ENCODE peak calls at places on chromosomes 7 and 10, in seven cellular contexts. J is NCI-H69, Z is Karpas-422, O is AG08396, P is SJSA1, V is tibial nerve, H is HCT116. E is an unnamed sample.

GRCh38 chr10:97711640-97712267 is 1.8 kb upstream of the MARVELD1 start:
- DNase-seq in P (no peak), O (no peak), V (no peak), J (no peak), H (no peak), Z (no peak), E (no peak)

GRCh38 chr7:151658778-151659177 is 139.1 kb upstream of the RHEB start:
- DNase-seq in V (no peak), Z (no peak), H (no peak), O (no peak), J (peak), P (no peak), E (no peak)

GRCh38 chr10:71767420-71768035 is 5.8 kb downstream of the VSIR start:
- DNase-seq in H (no peak), J (peak), O (no peak), Z (no peak), V (no peak), P (peak), E (no peak)

GRCh38 chr7:24381919-24382505 is 98.0 kb downstream of the NPY start:
- DNase-seq in V (no peak), J (peak), O (peak), Z (peak), H (peak), P (peak), E (no peak)

GRCh38 chr10:18140149-18140956 is at the start of gene CACNB2:
- DNase-seq in O (peak), P (no peak), H (no peak), J (peak), V (no peak), Z (no peak), E (no peak)

GRCh38 chr7:23093546-23093945 is 12.0 kb upstream of the KLHL7 start:
- DNase-seq in P (no peak), O (no peak), H (no peak), V (no peak), Z (no peak), J (no peak), E (no peak)

GRCh38 chr10:16986406-16987128 is 143.0 kb downstream of the CUBN start:
- DNase-seq in P (peak), O (peak), V (no peak), J (no peak), Z (no peak), H (no peak), E (no peak)

GRCh38 chr7:150413640-150414081 is 34.5 kb downstream of the ZNF775 start:
- DNase-seq in P (no peak), V (no peak), Z (no peak), O (no peak), J (no peak), H (no peak), E (no peak)

GRCh38 chr7:127876393-127876792 is 154.8 kb downstream of the LRRC4 start:
- DNase-seq in Z (no peak), J (no peak), P (no peak), V (no peak), H (no peak), O (peak), E (no peak)

GRCh38 chr10:33328253-33328652 is 6.2 kb downstream of the NRP1 start:
- DNase-seq in Z (no peak), J (no peak), H (no peak), V (no peak), O (no peak), P (no peak), E (no peak)

GRCh38 chr7:123847868-123848267 is 2.9 kb downstream of the HYAL4 start:
- DNase-seq in P (no peak), J (no peak), V (no peak), Z (no peak), H (no peak), O (no peak), E (no peak)

GRCh38 chr10:124138195-124138882 is 44.9 kb upstream of the CHST15 start:
- DNase-seq in O (no peak), H (no peak), J (peak), V (no peak), Z (no peak), P (no peak), E (no peak)

GRCh38 chr7:133481676-133482075 is 228.8 kb downstream of the EXOC4 start:
- DNase-seq in V (no peak), H (no peak), J (peak), Z (no peak), P (peak), O (peak), E (no peak)

GRCh38 chr7:75621124-75621523 is 117.6 kb downstream of the HIP1 start:
- DNase-seq in O (no peak), V (no peak), Z (peak), H (no peak), P (no peak), J (no peak), E (no peak)

E was measured in stimulated activated effector memory CD8-positive, alpha-beta T cell treated with anti-CD3 and anti-CD28 coated beads, Interleukin-12 subunit alpha, Interleukin-12 subunit beta, amount 100 ng/mL, for 72 hours.